ENCODE peak calls at places on chromosomes 7 and 10, in eight cellular contexts. D is sigmoid colon, U is colonic mucosa, A is fibroblast of the aortic adventitia, E is IMR-90, Q is GM12865, Y is HFF-Myc, M is GM10248. R is an unnamed sample.

GRCh38 chr7:50594734-50595537 is 29.7 kb upstream of the DDC start:
- DNase-seq in M (no peak), Y (no peak), Q (peak), U (no peak), E (no peak), D (no peak), A (no peak), R (no peak)

GRCh38 chr7:156125841-156126730 is 313.8 kb upstream of the SHH start:
- DNase-seq in D (no peak), Q (no peak), Y (no peak), U (no peak), A (no peak), M (no peak), E (no peak), R (no peak)

GRCh38 chr10:80137031-80137712 is 4.6 kb downstream of the PLAC9 start:
- DNase-seq in D (peak), A (peak), Q (no peak), U (no peak), M (no peak), Y (peak), E (peak), R (peak)

GRCh38 chr10:35058134-35058533 is 32.0 kb downstream of the CUL2 start:
- DNase-seq in Y (peak), M (peak), U (no peak), D (no peak), Q (peak), A (peak), E (peak), R (no peak)

GRCh38 chr10:95784279-95784913 is 28.4 kb downstream of the ENTPD1 start:
- DNase-seq in Q (peak), E (no peak), U (no peak), A (no peak), Y (no peak), D (no peak), M (no peak), R (no peak)

GRCh38 chr7:85681241-85681640 is 494.4 kb upstream of the SEMA3D start:
- DNase-seq in Q (no peak), M (no peak), A (no peak), Y (no peak), D (no peak), E (no peak), U (no peak), R (no peak)

GRCh38 chr7:17307969-17308648 is 9.7 kb downstream of the AHR start:
- DNase-seq in A (no peak), Y (no peak), M (no peak), D (no peak), Q (no peak), E (no peak), U (no peak), R (no peak)

GRCh38 chr7:30708412-30708811 is 26.2 kb upstream of the CRHR2 start:
- DNase-seq in D (no peak), A (no peak), M (no peak), Y (no peak), Q (no peak), E (no peak), U (no peak), R (no peak)

GRCh38 chr10:101451589-101452190 is 97.7 kb downstream of the BTRC start:
- DNase-seq in Y (no peak), U (no peak), A (no peak), D (no peak), M (no peak), E (no peak), Q (no peak), R (no peak)

DNA sequence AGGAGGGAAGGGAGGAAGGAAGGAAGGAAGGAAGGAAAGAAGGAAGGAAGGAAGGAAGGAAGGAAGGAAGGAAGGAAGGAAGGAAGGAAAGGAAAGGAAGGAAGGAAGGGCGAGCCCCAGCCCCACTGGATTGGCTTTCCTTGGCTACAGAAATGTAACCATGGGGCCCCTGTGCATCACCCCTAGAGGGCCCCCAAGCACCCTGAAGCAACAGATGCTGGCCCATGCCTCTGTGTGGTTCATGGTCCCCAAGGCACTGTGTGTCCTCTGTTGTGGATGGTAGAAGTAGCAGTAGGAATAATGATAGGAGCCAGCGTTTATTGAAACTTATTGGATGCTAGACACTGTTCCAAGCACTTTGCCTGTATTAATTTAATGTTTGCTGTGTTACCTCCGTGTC is 116.6 kb upstream of the MACROH2A2 start:
- DNase-seq in A (no peak), Q (peak), Y (no peak), U (no peak), E (no peak), D (no peak), M (peak), R (no peak)
- TF ChIP-seq CTCF in A (peak), Q (peak), Y (peak), U (no peak), E (peak), D (no peak), M (peak), R (peak)

GRCh38 chr7:35035511-35035921 is 1.8 kb downstream of the DPY19L1 start:
- DNase-seq in M (peak), Q (peak), U (peak), Y (no peak), A (peak), D (no peak), E (peak), R (no peak)
- TF ChIP-seq CTCF in M (peak), Q (no peak), U (no peak), Y (no peak), A (no peak), D (no peak), E (peak), R (peak)

GRCh38 chr10:30270247-30270646 is 78.8 kb downstream of the MTPAP start:
- DNase-seq in D (no peak), Y (no peak), A (peak), Q (no peak), U (no peak), M (no peak), E (peak), R (no peak)
- TF ChIP-seq CTCF in D (no peak), Y (no peak), A (peak), Q (no peak), U (no peak), M (no peak), E (peak), R (peak)

GRCh38 chr7:100189061-100189460 is 11.3 kb downstream of the STAG3 start:
- DNase-seq in U (no peak), E (no peak), Y (no peak), A (no peak), Q (no peak), D (no peak), M (no peak), R (no peak)

GRCh38 chr7:100195222-100195621 is 17.5 kb downstream of the STAG3 start:
- DNase-seq in M (no peak), U (no peak), Y (no peak), D (no peak), E (no peak), Q (no peak), A (no peak), R (no peak)

GRCh38 chr7:100192951-100193350 is 15.2 kb downstream of the STAG3 start:
- DNase-seq in D (no peak), A (no peak), E (no peak), M (no peak), Q (no peak), Y (no peak), U (no peak), R (no peak)

GRCh38 chr7:100191775-100192174 is 14.1 kb downstream of the STAG3 start:
- DNase-seq in A (peak), D (no peak), U (no peak), M (no peak), E (peak), Q (no peak), Y (no peak), R (no peak)

DNA sequence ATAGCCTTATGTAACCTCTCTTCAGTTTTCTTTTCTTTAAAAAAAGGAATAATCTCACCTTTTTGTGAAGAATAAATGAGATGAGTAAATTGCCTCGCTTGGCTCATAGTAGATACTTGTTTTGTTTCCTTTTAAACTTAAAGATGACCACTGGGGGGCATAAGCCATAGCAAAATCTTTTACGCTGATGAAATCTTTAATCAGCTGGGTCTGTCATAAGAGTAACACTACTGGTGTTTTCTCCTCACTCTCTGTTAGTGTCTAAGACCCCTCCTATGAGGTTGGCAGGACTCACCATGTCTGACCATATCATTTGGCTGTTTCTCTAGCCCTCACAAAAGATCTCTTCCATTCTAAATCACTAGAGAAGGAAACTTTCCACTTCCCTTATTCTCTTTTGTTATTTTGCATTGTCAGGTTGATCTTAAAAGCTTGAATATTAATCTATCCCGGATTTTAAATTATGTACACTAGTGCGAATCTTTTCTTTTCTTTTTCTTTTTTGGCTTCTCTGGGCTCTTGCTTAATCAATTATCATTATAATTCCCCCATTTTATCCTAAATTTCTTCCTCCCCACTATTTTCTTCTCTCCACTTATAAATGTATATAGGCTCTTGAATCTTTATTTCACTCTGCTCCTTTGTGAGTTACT is 12.5 kb downstream of the STAG3 start:
- DNase-seq in Y (no peak), A (peak), U (no peak), M (peak), Q (peak), E (peak), D (no peak), R (no peak)
- TF ChIP-seq CTCF in Y (peak), A (peak), U (peak), M (peak), Q (peak), E (peak), D (no peak), R (peak)

R was measured in chondrocyte.